ENCODE peak calls at places on chromosomes 1 and 21, in five cellular contexts. B is epithelial cell of esophagus, H is mammary epithelial cell, N is IMR-90, G is BJ. X is an unnamed sample.

GRCh38 chr21:38352536-38353219 is 95.9 kb downstream of the KCNJ15 start:
- DNase-seq in B (peak), H (peak), G (no peak), N (peak), X (peak)

GRCh38 chr1:1118893-1119220 is 3.0 kb upstream of the C1orf159 start:
- DNase-seq in G (no peak), B (no peak), H (no peak), N (no peak), X (no peak)

GRCh38 chr1:115793162-115793561 is 24.6 kb upstream of the CASQ2 start:
- DNase-seq in H (no peak), G (no peak), B (peak), N (no peak), X (no peak)

GRCh38 chr1:180241716-180242544 is 11.9 kb downstream of the LHX4 start:
- DNase-seq in B (peak), G (no peak), N (peak), H (peak), X (no peak)

GRCh38 chr1:2358072-2358471 is 33.3 kb downstream of the MORN1 start:
- DNase-seq in H (no peak), N (no peak), B (no peak), G (no peak), X (no peak)

GRCh38 chr1:116764466-116764896 is 10.3 kb downstream of the CD2 start:
- DNase-seq in G (no peak), N (no peak), H (no peak), B (no peak), X (no peak)

GRCh38 chr1:8061673-8062386 is 35.7 kb upstream of the ERRFI1 start:
- DNase-seq in G (no peak), H (peak), B (peak), N (peak), X (no peak)

GRCh38 chr21:41359289-41359688 is 2.5 kb upstream of the MX2 start:
- DNase-seq in H (no peak), N (no peak), B (no peak), G (no peak), X (no peak)

GRCh38 chr1:97898948-97899347 is 21.9 kb downstream of the DPYD start:
- DNase-seq in H (peak), G (no peak), N (peak), B (no peak), X (no peak)

GRCh38 chr1:244965182-244965581 is 100.8 kb upstream of the HNRNPU start:
- DNase-seq in H (no peak), G (no peak), B (no peak), N (no peak), X (no peak)

GRCh38 chr1:219812491-219813221 is 115.7 kb downstream of the SLC30A10 start:
- DNase-seq in N (peak), B (peak), H (peak), G (no peak), X (peak)

GRCh38 chr1:18783705-18784522 is 75.5 kb downstream of the TAS1R2 start:
- DNase-seq in N (no peak), B (no peak), H (no peak), G (no peak), X (no peak)

GRCh38 chr1:206738370-206739366 is 31.9 kb upstream of the IL19 start:
- DNase-seq in H (peak), G (no peak), B (peak), N (peak), X (no peak)
- TF ChIP-seq CTCF in H (peak), G (peak), B (peak), N (peak), X (peak)

GRCh38 chr21:26966360-26966977 is 419 bp downstream of the ADAMTS5 start:
- DNase-seq in G (no peak), B (peak), N (peak), H (no peak), X (no peak)

GRCh38 chr21:26964379-26964778 is 2.5 kb downstream of the ADAMTS5 start:
- DNase-seq in G (no peak), B (no peak), N (peak), H (no peak), X (no peak)

GRCh38 chr21:26966978-26967913 is at the start of gene ADAMTS5:
- DNase-seq in H (peak), G (no peak), B (peak), N (peak), X (peak)

GRCh38 chr21:26965091-26965566 is 1.8 kb downstream of the ADAMTS5 start:
- DNase-seq in H (no peak), G (no peak), N (no peak), B (no peak), X (no peak)

GRCh38 chr21:26965567-26966359 is 1.1 kb downstream of the ADAMTS5 start:
- DNase-seq in N (peak), B (peak), G (no peak), H (peak), X (no peak)
- TF ChIP-seq CTCF in N (no peak), B (no peak), G (peak), H (peak), X (peak)

DNA sequence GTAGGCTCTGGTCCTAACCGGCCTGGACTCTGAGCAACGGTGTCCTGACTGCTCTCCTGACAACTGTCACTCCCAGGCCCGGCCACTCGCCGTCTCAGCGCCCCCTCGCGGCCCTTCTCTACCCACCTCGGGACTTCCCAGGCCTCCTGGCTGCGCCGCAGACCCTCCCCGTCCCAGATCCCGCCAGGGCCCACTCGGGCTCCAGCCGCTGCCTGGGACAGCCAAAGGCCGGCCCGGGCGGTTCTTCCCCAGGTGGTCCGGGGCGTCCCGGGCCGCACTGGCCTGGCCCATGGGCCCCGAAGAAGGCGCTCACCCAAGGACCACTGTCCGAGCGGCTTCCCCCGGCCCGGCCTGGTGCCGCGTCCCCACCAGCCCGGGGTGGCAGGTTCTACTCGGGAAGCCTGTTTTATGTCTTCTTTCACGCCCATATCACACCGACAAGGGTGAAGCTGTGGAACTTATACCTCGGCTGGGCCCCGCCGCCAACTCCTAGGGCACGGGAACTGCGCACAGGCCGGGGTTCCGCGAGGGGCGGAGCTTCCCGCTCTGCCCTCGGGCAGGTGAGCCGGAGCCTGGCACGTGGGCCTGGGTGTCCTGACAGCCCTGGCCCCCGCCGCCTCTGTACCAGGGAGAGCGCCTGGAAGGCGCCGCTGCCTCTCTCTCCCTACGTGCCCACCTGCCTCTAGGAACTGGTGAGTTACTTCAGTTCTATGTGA is 138.3 kb downstream of the TTLL7 start:
- DNase-seq in G (no peak), B (peak), N (no peak), H (peak), X (no peak)
- TF ChIP-seq CTCF in G (no peak), B (peak), N (peak), H (peak), X (peak)

GRCh38 chr1:25610822-25611630 is 5.6 kb upstream of the MAN1C1 start:
- DNase-seq in B (no peak), G (no peak), H (no peak), N (peak), X (no peak)
- TF ChIP-seq CTCF in B (peak), G (peak), H (peak), N (peak), X (peak)

GRCh38 chr1:36573445-36573844 is 90.7 kb upstream of the CSF3R start:
- DNase-seq in N (no peak), H (no peak), B (no peak), G (no peak), X (no peak)

GRCh38 chr1:36579049-36579448 is 96.3 kb upstream of the CSF3R start:
- DNase-seq in G (no peak), H (no peak), B (no peak), N (no peak), X (no peak)

GRCh38 chr1:36572906-36573305 is 90.2 kb upstream of the CSF3R start:
- DNase-seq in H (no peak), B (no peak), N (no peak), G (no peak), X (no peak)

GRCh38 chr1:36576118-36576517 is 93.4 kb upstream of the CSF3R start:
- DNase-seq in B (peak), H (peak), N (peak), G (no peak), X (no peak)

DNA sequence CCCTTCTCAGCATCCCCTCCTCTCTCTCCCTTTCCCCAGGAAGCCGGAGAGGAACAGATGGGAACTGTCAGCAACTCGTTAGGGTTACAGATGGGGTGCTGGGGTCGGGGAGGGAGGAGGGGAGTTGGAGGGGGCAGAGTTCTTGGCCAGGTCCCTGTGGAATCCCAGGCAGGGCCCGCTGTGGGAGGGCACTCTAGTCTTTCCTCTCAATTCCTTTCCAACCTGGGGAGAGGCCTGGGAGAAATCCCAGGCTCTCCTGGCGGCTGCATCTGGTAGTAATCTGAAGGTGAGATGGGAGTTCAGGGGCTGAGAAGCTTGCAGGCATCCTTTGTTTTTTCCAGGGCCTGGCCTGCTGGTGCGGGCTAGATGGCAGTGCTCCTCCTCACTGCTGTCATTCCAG is 94.0 kb upstream of the CSF3R start:
- DNase-seq in B (no peak), H (no peak), G (no peak), N (no peak), X (no peak)
- TF ChIP-seq CTCF in B (no peak), H (no peak), G (no peak), N (no peak), X (no peak)

GRCh38 chr1:216562383-216562782 is 139.1 kb upstream of the USH2A start:
- DNase-seq in N (peak), G (no peak), B (no peak), H (no peak), X (no peak)

GRCh38 chr1:216563096-216563495 is 139.8 kb upstream of the USH2A start:
- DNase-seq in B (no peak), G (no peak), H (no peak), N (no peak), X (no peak)

DNA sequence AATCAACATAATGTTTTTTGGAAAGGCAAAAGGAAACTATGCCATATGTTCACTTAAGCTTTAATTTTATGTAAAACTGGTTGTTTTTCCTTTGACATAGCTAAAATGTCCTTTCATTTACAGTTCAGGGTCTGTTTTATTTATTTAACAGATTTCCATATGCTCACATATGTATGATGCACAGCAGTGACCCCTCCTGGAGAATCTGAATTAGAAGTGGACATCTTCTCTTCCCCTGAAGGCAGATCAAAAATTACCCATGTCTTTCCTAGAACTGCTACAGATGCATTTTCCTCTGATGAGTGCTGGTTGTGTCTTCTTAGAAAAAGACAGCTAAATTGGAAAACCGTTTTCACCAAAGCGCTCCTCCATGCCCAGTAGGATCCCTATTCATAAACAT is 143.6 kb upstream of the USH2A start:
- DNase-seq in B (peak), N (peak), G (no peak), H (peak), X (no peak)
- TF ChIP-seq CTCF in B (peak), N (peak), G (peak), H (peak), X (peak)

GRCh38 chr1:170674986-170675385 is 11.1 kb downstream of the PRRX1 start:
- DNase-seq in H (no peak), B (no peak), N (no peak), G (no peak), X (no peak)
- TF ChIP-seq CTCF in H (no peak), B (no peak), N (no peak), G (no peak), X (no peak)

GRCh38 chr1:63322944-63323865 is 838 bp downstream of the FOXD3 start:
- DNase-seq in G (no peak), N (no peak), H (peak), B (peak), X (no peak)
- TF ChIP-seq CTCF in G (no peak), N (no peak), H (no peak), B (no peak), X (no peak)

DNA sequence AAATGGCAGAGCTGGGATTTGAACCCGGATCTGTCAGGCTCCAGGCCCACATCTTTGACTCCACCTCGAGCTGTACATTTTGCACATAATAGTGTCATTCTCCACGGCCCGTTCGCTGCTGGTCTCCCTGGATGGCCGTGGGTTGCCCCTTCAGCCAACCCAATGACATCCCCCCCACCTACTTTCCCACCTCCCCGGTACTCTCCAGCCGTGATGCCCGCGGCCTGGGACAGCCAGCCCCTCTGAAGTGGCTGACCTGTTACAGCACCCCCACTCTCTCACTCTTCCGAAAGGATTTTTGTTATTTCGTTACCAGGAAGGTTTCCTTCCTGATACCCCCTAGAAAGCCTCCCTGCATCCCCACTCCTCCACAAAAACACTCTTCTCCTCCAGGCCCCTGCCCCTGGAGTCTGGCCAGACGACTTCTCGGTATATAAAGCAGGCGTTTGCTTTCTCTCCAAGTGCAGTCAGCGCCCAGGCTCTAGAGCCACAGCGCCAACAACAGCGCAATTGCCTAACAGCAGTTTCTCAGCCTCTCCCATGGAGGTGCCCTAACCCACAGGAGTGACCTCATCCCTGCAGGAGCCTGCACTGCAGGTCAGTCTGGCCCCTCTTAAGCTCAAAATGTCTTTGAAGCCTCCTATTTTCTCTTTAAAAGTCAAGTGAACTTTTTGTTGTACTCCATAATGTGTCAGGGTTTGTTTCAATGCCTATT is 14.5 kb upstream of the GJB5 start:
- DNase-seq in G (no peak), H (peak), N (no peak), B (peak), X (no peak)
- TF ChIP-seq CTCF in G (no peak), H (no peak), N (no peak), B (no peak), X (no peak)

X was measured in AG09319.